ENCODE peak calls at places on chromosomes 11 and 22, in six cellular contexts. A, M, U, Q, R and J are unnamed samples.

GRCh38 chr11:76588455-76589325 is 81.9 kb downstream of the LRRC32 start:
- DNase-seq in A (no peak), M (no peak), U (no peak), Q (no peak), R (peak; percentile 85), J (peak; percentile 41)

GRCh38 chr22:29255064-29255621 is 12.6 kb downstream of the RHBDD3 start:
- DNase-seq in A (no peak), M (no peak), U (no peak), Q (no peak), R (no peak), J (no peak)

GRCh38 chr11:61480261-61480660 is 28.3 kb upstream of the LRRC10B start:
- DNase-seq in A (no peak), M (no peak), U (no peak), Q (peak; percentile 39), R (no peak), J (no peak)

GRCh38 chr22:40487663-40488249 is 117.4 kb downstream of the SGSM3 start:
- DNase-seq in A (no peak), M (no peak), U (no peak), Q (peak; percentile 27), R (no peak), J (no peak)

GRCh38 chr11:67271548-67272284 is 5.4 kb downstream of the GRK2 start:
- DNase-seq in A (no peak), M (no peak), U (peak; percentile 20), Q (no peak), R (no peak), J (no peak)

GRCh38 chr11:72553748-72554147 is 119.4 kb upstream of the CLPB start:
- DNase-seq in A (no peak), M (no peak), U (no peak), Q (peak; percentile 37), R (peak; percentile 50), J (no peak)

GRCh38 chr11:72111803-72112540 is 523 bp downstream of the ANAPC15 start:
- DNase-seq in A (peak; percentile 97), M (peak; percentile 95), U (peak; percentile 100), Q (peak; percentile 100), R (peak; percentile 99), J (peak; percentile 98)

GRCh38 chr11:128664286-128664685 is 29.6 kb upstream of the FLI1 start:
- DNase-seq in A (no peak), M (no peak), U (no peak), Q (no peak), R (no peak), J (no peak)

GRCh38 chr11:89327885-89328284 is 150.2 kb downstream of the TYR start:
- DNase-seq in A (no peak), M (no peak), U (no peak), Q (no peak), R (no peak), J (no peak)

GRCh38 chr11:2817431-2817830 is 68.1 kb downstream of the CDKN1C start:
- DNase-seq in A (no peak), M (no peak), U (no peak), Q (no peak), R (no peak), J (no peak)

GRCh38 chr11:119525180-119525854 is 102.3 kb upstream of the THY1 start:
- DNase-seq in A (no peak), M (no peak), U (no peak), Q (no peak), R (no peak), J (no peak)

GRCh38 chr11:6307879-6308278 is 12.4 kb downstream of the CAVIN3 start:
- DNase-seq in A (no peak), M (no peak), U (no peak), Q (no peak), R (no peak), J (no peak)